ENCODE peak calls at places on chromosomes 7 and 10, in eight cellular contexts. S is uterus, R is GM12865, V is cardiac muscle cell, G is MCF 10A, Z is PC-3, W is nephron progenitor cell, C is epithelial cell of proximal tubule. O is an unnamed sample.

GRCh38 chr7:144391823-144392255 is 11.7 kb downstream of the NOBOX start:
- DNase-seq in R (peak), S (peak), C (no peak), Z (peak), W (peak), V (peak), G (peak), O (peak)

GRCh38 chr10:124007773-124008145 is 85.6 kb downstream of the CHST15 start:
- DNase-seq in S (no peak), R (no peak), V (no peak), C (no peak), Z (no peak), G (no peak), W (no peak), O (no peak)

GRCh38 chr7:139743267-139743966 is 34.4 kb downstream of the HIPK2 start:
- DNase-seq in C (no peak), S (no peak), R (no peak), W (no peak), G (no peak), V (no peak), Z (no peak), O (no peak)

GRCh38 chr10:43200538-43201390 is 62.5 kb downstream of the CSGALNACT2 start:
- DNase-seq in C (no peak), R (no peak), G (no peak), V (no peak), Z (no peak), S (peak), W (peak), O (no peak)

GRCh38 chr7:47405921-47406765 is 175.8 kb downstream of the TNS3 start:
- DNase-seq in C (peak), G (peak), R (no peak), W (no peak), V (no peak), Z (no peak), S (peak), O (no peak)

GRCh38 chr10:79044036-79044664 is 24.6 kb upstream of the ZMIZ1 start:
- DNase-seq in G (no peak), W (no peak), Z (no peak), C (no peak), R (no peak), V (no peak), S (peak), O (no peak)

GRCh38 chr10:56123247-56123646 is 237.8 kb downstream of the ZWINT start:
- DNase-seq in R (no peak), Z (no peak), S (no peak), V (no peak), G (peak), W (no peak), C (no peak), O (no peak)

GRCh38 chr10:74875966-74876365 is 49.6 kb downstream of the KAT6B start:
- DNase-seq in C (no peak), V (no peak), Z (peak), R (no peak), W (no peak), S (no peak), G (no peak), O (no peak)

GRCh38 chr7:43534110-43534509 is 48.8 kb upstream of the STK17A start:
- DNase-seq in V (no peak), S (no peak), W (no peak), G (no peak), R (no peak), C (no peak), Z (no peak), O (no peak)

GRCh38 chr10:8049151-8049873 is 5.2 kb upstream of the GATA3 start:
- DNase-seq in C (no peak), V (no peak), R (no peak), S (no peak), W (peak), G (no peak), Z (peak), O (no peak)

GRCh38 chr7:95526128-95526738 is 40.5 kb downstream of the ASB4 start:
- DNase-seq in V (no peak), G (no peak), S (no peak), C (no peak), R (no peak), W (no peak), Z (no peak), O (no peak)

GRCh38 chr7:22660732-22661131 is 66.3 kb upstream of the IL6 start:
- DNase-seq in G (no peak), Z (peak), W (no peak), S (no peak), C (no peak), R (peak), V (peak), O (no peak)

GRCh38 chr10:34078798-34079470 is 736.2 kb downstream of the PARD3 start:
- DNase-seq in C (no peak), Z (no peak), R (no peak), S (peak), G (no peak), V (no peak), W (no peak), O (peak)

GRCh38 chr7:70710651-70711050 is 421.3 kb upstream of the GALNT17 start:
- DNase-seq in W (no peak), S (no peak), V (no peak), C (no peak), R (no peak), Z (no peak), G (no peak), O (no peak)

GRCh38 chr10:21814866-21815265 is 188.7 kb downstream of the DNAJC1 start:
- DNase-seq in V (no peak), R (no peak), S (no peak), C (no peak), G (no peak), W (no peak), Z (no peak), O (no peak)

GRCh38 chr10:6014241-6014761 is 37.0 kb upstream of the IL15RA start:
- DNase-seq in Z (peak), W (peak), R (peak), V (peak), C (no peak), G (peak), S (peak), O (peak)

GRCh38 chr10:67893637-67894036 is 9.2 kb downstream of the SIRT1 start:
- DNase-seq in V (no peak), R (no peak), C (no peak), S (no peak), G (no peak), W (no peak), Z (no peak), O (no peak)

GRCh38 chr10:100816671-100817070 is 71.3 kb downstream of the PAX2 start:
- DNase-seq in S (no peak), R (no peak), V (no peak), W (no peak), G (no peak), Z (no peak), C (no peak), O (no peak)

GRCh38 chr10:100812978-100813377 is 67.6 kb downstream of the PAX2 start:
- DNase-seq in R (no peak), C (no peak), W (no peak), V (no peak), Z (no peak), G (peak), S (no peak), O (no peak)

GRCh38 chr10:100814751-100815474 is 69.5 kb downstream of the PAX2 start:
- DNase-seq in R (no peak), G (no peak), Z (no peak), C (no peak), S (no peak), W (no peak), V (no peak), O (no peak)

GRCh38 chr10:100819424-100819823 is 74.0 kb downstream of the PAX2 start:
- DNase-seq in C (no peak), G (no peak), V (no peak), S (no peak), R (no peak), Z (no peak), W (no peak), O (no peak)

GRCh38 chr10:100817268-100817839 is 72.0 kb downstream of the PAX2 start:
- DNase-seq in V (peak), W (no peak), R (no peak), C (no peak), Z (no peak), G (peak), S (no peak), O (no peak)
- TF ChIP-seq CTCF in V (no peak), W (peak), R (no peak), C (peak), Z (no peak), G (no peak), S (no peak), O (no peak)

DNA sequence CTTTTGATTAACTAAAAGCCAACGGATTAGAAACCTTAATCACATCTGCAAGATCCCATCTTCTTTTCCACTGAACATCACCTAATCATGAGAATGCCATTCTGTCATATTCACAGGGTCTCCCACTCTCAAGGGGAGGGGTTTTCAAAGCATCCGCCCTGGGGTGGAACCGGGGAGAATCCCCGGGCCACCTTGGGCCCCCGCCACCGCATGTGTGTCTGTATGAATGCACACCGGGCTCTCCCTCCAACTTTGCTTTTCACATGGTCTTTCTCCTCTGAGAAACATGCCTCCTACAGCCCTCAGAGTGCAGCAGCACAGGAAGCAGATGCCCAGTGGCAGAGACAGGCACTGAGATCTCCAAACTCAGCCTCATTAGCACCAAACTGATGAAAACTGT is 233.2 kb upstream of the PPP2R2D start:
- DNase-seq in W (no peak), V (no peak), C (no peak), R (no peak), S (no peak), G (no peak), Z (no peak), O (no peak)
- TF ChIP-seq CTCF in W (no peak), V (no peak), C (no peak), R (no peak), S (no peak), G (no peak), Z (no peak), O (no peak)

DNA sequence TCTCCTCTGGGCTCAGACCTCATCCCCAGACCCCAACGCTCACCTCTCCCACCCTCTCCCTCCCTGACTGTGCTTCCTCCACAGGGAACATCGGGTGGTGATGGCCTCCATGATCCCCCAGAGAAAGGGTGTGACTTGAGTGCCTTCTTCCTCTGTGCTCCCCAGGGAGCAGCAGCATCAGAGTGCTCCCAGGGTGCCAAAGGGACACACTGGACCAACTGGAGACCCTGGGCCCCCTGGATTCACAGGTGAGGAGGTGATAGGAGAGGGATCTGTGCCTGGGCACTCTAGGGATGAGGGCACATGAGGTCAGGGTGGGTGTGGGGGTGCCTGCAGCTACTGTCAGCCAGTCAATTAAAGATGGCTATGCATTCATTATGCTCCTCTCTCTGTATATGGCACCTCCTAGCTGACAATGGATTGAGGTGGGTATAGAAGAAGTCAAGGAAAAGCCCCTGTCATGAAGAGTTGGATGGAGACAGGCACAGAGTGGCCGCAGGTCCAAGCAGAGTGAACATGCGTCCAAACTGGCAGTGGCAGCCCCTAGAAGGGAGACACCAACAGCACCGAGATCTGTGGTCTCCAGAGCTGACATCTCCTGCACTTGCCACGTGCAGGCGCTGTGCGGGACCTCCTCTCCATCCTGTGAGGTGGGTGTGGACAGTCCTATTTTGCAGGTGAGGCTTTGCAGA is 15.5 kb upstream of the VOPP1 start:
- DNase-seq in W (no peak), V (no peak), R (no peak), G (no peak), C (no peak), Z (no peak), S (no peak), O (no peak)
- TF ChIP-seq CTCF in W (no peak), V (no peak), R (no peak), G (no peak), C (no peak), Z (no peak), S (no peak), O (no peak)

DNA sequence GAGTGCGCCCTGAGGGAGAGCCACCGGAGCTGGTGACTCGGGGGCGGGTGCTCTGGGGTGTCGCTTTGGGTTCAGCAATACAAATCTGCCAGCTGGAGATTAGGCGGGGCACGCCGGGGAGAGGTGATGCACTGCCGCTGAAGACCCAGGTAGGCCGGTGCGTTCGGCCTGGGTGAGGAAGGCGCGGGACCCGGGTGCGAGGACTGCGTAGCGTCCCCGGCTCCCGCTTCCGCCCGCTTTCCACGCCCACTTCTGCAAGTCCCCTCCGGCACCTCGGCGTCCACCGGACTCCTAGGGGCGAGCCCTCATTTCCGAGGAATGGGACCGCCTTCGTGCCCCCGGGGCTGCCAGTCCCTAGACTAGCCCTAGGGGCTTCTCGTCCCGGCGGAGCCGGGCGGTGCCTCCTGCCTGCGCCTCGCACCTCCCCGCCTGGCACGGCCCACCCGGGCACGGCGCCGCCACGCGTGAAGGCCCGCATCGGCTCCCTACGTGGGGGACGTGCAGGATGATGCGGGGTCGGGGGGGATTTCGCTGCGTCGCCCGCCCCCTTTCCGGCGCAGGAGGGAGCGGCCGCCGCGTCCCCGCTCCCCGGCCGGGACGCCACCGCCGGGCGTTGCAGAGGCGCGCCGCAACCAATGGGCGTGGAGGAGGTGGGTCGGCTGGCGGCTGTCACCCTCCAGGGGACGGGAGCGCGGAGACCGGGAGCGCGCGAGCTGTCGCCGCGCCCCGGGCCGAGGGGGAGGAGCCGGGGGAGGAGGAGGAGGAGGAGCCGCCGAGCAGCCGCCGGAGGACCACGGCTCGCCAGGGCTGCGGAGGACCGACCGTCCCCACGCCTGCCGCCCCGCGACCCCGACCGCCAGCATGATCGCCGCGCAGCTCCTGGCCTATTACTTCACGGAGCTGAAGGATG is 40.0 kb downstream of the HK1 start:
- DNase-seq in Z (peak), C (no peak), G (peak), S (peak), R (peak), V (peak), W (peak), O (peak)
- TF ChIP-seq CTCF in Z (no peak), C (no peak), G (no peak), S (peak), R (no peak), V (no peak), W (no peak), O (no peak)

GRCh38 chr10:100879741-100880360 is 32.9 kb upstream of the SLF2 start:
- DNase-seq in C (no peak), R (no peak), G (no peak), W (peak), S (no peak), V (peak), Z (no peak), O (no peak)

GRCh38 chr10:100883322-100883821 is 29.4 kb upstream of the SLF2 start:
- DNase-seq in G (no peak), S (peak), V (no peak), W (no peak), C (no peak), R (no peak), Z (no peak), O (no peak)

GRCh38 chr10:100882251-100882643 is 30.5 kb upstream of the SLF2 start:
- DNase-seq in W (no peak), R (no peak), C (no peak), S (no peak), G (no peak), V (no peak), Z (no peak), O (no peak)

GRCh38 chr10:100881552-100882250 is 31.1 kb upstream of the SLF2 start:
- DNase-seq in V (no peak), R (no peak), W (no peak), S (no peak), C (no peak), G (no peak), Z (no peak), O (no peak)

GRCh38 chr10:100882681-100883321 is 30.0 kb upstream of the SLF2 start:
- DNase-seq in W (no peak), S (peak), Z (no peak), V (no peak), C (no peak), G (no peak), R (no peak), O (no peak)
- TF ChIP-seq CTCF in W (no peak), S (no peak), Z (no peak), V (no peak), C (no peak), G (no peak), R (no peak), O (no peak)

GRCh38 chr10:69968830-69969229 is 83.8 kb upstream of the MACROH2A2 start:
- DNase-seq in G (peak), V (peak), S (no peak), C (no peak), W (no peak), Z (peak), R (peak), O (peak)
- TF ChIP-seq CTCF in G (no peak), V (no peak), S (no peak), C (peak), W (peak), Z (peak), R (no peak), O (peak)

DNA sequence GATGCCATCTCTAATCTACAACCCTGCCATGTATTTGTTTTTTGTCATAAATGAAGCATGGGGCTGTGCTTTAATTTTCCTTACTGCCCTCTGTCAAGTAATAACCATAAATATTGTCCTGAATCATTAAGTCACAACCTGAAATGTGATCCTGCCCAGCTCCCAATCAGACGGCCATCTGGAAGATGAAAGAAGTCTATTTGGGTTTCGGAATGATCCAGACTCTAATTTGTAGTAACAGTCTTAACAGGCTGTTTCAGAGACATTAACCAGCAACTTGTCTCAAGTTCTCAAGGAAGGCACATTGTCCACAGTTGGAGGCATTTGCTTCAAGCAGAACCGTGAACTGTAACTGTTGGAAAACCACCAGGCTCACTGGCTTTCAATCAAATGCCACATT is 405.1 kb upstream of the NPVF start:
- DNase-seq in Z (no peak), W (no peak), G (no peak), C (no peak), S (no peak), R (no peak), V (no peak), O (no peak)
- TF ChIP-seq CTCF in Z (no peak), W (no peak), G (no peak), C (no peak), S (no peak), R (no peak), V (no peak), O (no peak)

DNA sequence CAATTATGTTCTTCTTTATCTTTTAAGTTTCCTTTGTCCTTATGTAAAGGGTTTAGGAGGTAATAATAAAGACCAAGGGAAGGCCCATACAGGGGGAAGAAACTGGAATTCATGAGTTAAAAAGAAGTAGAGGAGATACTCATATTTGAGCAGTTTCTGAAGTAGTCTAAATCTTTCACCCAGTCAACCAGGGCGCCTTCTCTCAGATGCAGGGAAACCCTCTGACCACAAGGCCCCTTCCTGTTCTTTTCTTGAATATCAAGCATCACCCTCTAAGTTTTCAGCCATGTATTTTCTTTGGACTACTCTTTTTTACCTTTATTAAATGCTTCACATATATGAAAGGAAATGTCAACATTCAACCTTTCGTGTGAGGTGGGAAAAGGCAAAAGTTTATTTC is 630.8 kb downstream of the SUGCT start:
- DNase-seq in S (no peak), V (no peak), Z (no peak), G (no peak), C (no peak), R (no peak), W (no peak), O (no peak)
- TF ChIP-seq CTCF in S (no peak), V (no peak), Z (no peak), G (no peak), C (no peak), R (no peak), W (no peak), O (no peak)

O was measured in AG09319.